ENCODE peak calls at places on chromosomes 4 and X, in eight cellular contexts. X, D, M, Q, R, Z, U and F are unnamed samples. For H3K4me1, the result is how much of the 10 kb centered on the place peaks cover.

GRCh38 chrX:1561164-1561563 is 24.2 kb upstream of the P2RY8 start:
- DNase-seq in X (no peak), D (no peak), M (no peak), Q (no peak), R (no peak), Z (no peak), U (no peak), F (no peak)

GRCh38 chr4:56272946-56273728 is 114.2 kb downstream of the AASDH start:
- DNase-seq in X (no peak), D (no peak), M (no peak), Q (no peak), R (no peak), Z (no peak), U (no peak), F (no peak)

GRCh38 chr4:156255608-156256007 is 301.9 kb upstream of the CTSO start:
- DNase-seq in X (no peak), D (no peak), M (no peak), Q (no peak), R (no peak), Z (no peak), U (no peak), F (no peak)

GRCh38 chrX:33721927-33722326 is 410.2 kb downstream of the FAM47A start:
- DNase-seq in X (no peak), D (no peak), M (no peak), Q (no peak), R (no peak), Z (no peak), U (no peak), F (no peak)

GRCh38 chr4:185695743-185696142 is 116.3 kb downstream of the SORBS2 start:
- DNase-seq in X (no peak), D (no peak), M (no peak), Q (no peak), R (no peak), Z (no peak), U (no peak), F (no peak)

GRCh38 chr4:39029752-39030694 is 2.2 kb downstream of the TMEM156 start:
- DNase-seq in X (no peak), D (no peak), M (no peak), Q (peak), R (no peak), Z (no peak), U (no peak), F (no peak)

GRCh38 chrX:135973025-135973547 is 702 bp downstream of the MMGT1 start:
- DNase-seq in X (peak), D (no peak), M (no peak), Q (no peak), R (no peak), Z (no peak), U (no peak), F (peak)

GRCh38 chr4:2303121-2303685 is 41.3 kb upstream of the MXD4 start:
- DNase-seq in X (no peak), D (no peak), M (peak), Q (no peak), R (no peak), Z (no peak), U (no peak), F (no peak)

GRCh38 chr4:110418641-110419040 is 57.3 kb upstream of the ENPEP start:
- DNase-seq in X (peak), D (peak), M (no peak), Q (no peak), R (no peak), Z (no peak), U (no peak), F (no peak)

GRCh38 chrX:18575744-18576143 is 96.2 kb downstream of the RS1 start:
- DNase-seq in X (no peak), D (no peak), M (no peak), Q (no peak), R (no peak), Z (no peak), U (no peak), F (no peak)
- TF ChIP-seq EP300 in X (no peak), D (no peak), M (no peak), Q (no peak), R (no peak), Z (no peak), U (no peak), F (no peak)

GRCh38 chr4:168614316-168615057 is 117.6 kb downstream of the PALLD start:
- DNase-seq in X (no peak), D (no peak), M (no peak), Q (no peak), R (no peak), Z (no peak), U (no peak), F (no peak)
- H3K27ac ChIP-seq in X (no peak), D (no peak), M (no peak), Q (no peak), R (no peak), Z (peak), U (no peak), F (no peak)

DNA sequence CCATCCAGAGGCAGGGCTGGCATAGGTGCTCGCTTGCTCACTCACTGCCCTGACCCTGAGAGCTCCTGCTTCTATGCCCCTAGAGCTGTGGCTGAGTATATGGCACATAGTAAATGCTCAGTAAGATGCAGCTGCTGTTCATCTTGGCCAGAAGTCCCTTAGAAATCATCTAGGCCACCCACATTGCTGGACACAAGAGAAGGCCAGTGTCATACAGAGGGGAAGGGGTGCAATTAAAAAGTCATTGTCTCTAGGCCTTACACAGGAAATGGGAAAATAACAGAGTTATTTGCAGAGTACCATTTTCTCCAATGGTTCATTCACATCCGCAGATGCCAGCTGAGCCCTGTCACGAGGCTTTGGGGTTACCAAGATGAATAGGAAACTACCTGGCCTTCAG is 88.8 kb downstream of the MAMLD1 start:
- DNase-seq in X (no peak), D (no peak), M (no peak), Q (no peak), R (no peak), Z (no peak), U (no peak), F (no peak)
- H3K4me1 ChIP-seq in X (under half), D (under half), M (under half), Q (under half), R (under half), Z (under half), U (under half), F (under half)

DNA sequence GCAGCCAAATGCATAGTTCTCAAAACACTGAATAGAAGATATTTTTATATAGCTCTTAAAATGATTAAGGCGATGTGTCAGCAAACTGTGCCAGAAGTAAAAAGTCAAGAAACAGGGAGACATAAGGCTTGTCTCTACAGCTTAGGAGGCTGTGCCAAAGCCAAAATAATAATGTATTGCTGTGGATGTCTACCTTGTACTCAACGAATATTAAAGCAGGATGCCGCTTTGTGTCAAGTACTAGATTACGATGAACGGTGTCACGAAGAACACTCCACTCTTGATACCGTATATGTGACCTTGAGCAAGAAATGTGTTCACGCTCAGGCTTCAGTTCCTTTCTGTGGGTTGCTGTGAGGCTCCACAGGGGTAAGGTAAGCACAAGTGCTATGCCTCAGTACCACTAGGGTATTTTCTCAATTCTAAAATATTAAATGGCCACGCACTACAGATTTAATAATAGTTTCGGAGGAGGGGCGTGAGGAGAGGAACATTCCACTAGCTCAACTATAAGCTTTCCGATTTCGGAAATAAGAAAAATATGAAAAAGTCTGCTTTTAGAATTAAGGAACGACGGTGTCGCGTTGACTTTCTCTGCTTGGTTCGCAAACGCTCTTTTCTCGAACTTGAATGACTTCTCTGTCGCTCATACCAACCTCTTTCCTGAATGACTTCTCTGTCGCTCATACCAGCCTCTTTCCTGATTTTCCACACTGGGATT is 679 bp upstream of the SCOC start:
- DNase-seq in X (peak), D (no peak), M (no peak), Q (peak), R (peak), Z (peak), U (no peak), F (no peak)
- TF ChIP-seq EP300 in X (no peak), D (no peak), M (no peak), Q (no peak), R (no peak), Z (no peak), U (no peak), F (peak)

GRCh38 chrX:71151366-71151765 is 6.7 kb downstream of the NLGN3 start:
- DNase-seq in X (no peak), D (no peak), M (no peak), Q (no peak), R (no peak), Z (no peak), U (no peak), F (no peak)
- H3K27ac ChIP-seq in X (no peak), D (no peak), M (no peak), Q (no peak), R (no peak), Z (no peak), U (no peak), F (no peak)

GRCh38 chrX:69137911-69138310 is 27.3 kb downstream of the PJA1 start:
- DNase-seq in X (no peak), D (no peak), M (no peak), Q (no peak), R (no peak), Z (no peak), U (no peak), F (peak)
- H3K4me1 ChIP-seq in X (under half), D (under half), M (under half), Q (under half), R (under half), Z (under half), U (half or more), F (under half)

GRCh38 chrX:148495156-148495555 is 5.3 kb upstream of the AFF2 start:
- DNase-seq in X (no peak), D (no peak), M (no peak), Q (no peak), R (no peak), Z (no peak), U (no peak), F (no peak)

GRCh38 chrX:148499638-148500427 is 584 bp upstream of the AFF2 start:
- DNase-seq in X (no peak), D (no peak), M (no peak), Q (no peak), R (no peak), Z (no peak), U (no peak), F (peak)

GRCh38 chrX:148500428-148501120 is at the start of gene AFF2:
- DNase-seq in X (no peak), D (no peak), M (no peak), Q (no peak), R (no peak), Z (peak), U (no peak), F (peak)

GRCh38 chrX:148501121-148502066 is 977 bp downstream of the AFF2 start:
- DNase-seq in X (no peak), D (no peak), M (no peak), Q (no peak), R (no peak), Z (peak), U (no peak), F (peak)

DNA sequence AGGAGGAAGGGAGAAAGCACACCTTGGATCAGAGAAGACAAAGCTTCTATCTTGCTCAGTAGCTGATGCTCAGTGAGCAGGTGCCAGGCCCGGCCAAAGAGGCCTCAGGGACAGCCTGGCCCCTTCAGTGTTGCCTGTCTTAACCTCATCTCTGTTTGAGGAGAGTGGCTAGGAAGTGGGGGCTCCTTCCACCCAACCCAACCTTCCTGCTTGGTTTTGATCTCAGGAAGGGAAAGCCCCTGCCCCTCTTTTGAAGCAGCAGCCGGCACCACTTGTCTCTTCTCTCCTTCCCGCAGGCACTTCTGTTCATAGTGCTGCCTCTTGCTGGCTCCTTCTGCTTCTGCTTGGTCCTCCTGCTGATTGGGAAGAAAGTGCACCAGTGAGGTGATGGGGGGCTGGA is 2.4 kb upstream of the AFF2 start:
- DNase-seq in X (no peak), D (no peak), M (no peak), Q (no peak), R (no peak), Z (no peak), U (no peak), F (no peak)
- TF ChIP-seq EP300 in X (no peak), D (no peak), M (no peak), Q (no peak), R (no peak), Z (no peak), U (no peak), F (no peak)

GRCh38 chr4:176778063-176778462 is 14.7 kb downstream of the VEGFC start:
- DNase-seq in X (no peak), D (no peak), M (no peak), Q (no peak), R (no peak), Z (no peak), U (no peak), F (no peak)

GRCh38 chr4:176778491-176778890 is 14.2 kb downstream of the VEGFC start:
- DNase-seq in X (no peak), D (no peak), M (no peak), Q (no peak), R (no peak), Z (no peak), U (no peak), F (no peak)

GRCh38 chr4:176775326-176775725 is 17.4 kb downstream of the VEGFC start:
- DNase-seq in X (no peak), D (no peak), M (no peak), Q (no peak), R (no peak), Z (no peak), U (no peak), F (no peak)

GRCh38 chr4:176779421-176779820 is 13.3 kb downstream of the VEGFC start:
- DNase-seq in X (no peak), D (no peak), M (no peak), Q (no peak), R (no peak), Z (no peak), U (no peak), F (no peak)

DNA sequence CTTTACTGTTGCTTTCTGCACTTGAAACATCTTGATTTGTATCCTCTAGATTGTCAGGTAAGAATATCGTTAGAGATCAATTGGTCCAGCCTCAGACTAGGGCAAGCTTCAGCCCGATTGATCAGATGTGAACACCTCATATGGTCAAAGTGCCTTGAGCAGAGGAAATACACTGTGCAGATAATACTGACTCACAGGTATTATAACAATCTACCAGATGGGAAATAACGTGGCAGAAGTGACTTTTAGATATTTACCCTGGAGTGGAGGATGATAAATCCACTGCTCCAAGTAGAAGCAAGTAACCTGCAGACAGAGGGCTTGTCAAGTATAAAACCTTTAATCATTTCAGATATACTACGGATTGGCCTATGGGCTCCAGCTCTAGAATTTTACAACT is 17.9 kb downstream of the VEGFC start:
- DNase-seq in X (no peak), D (no peak), M (no peak), Q (no peak), R (no peak), Z (no peak), U (no peak), F (no peak)
- H3K27ac ChIP-seq in X (no peak), D (no peak), M (no peak), Q (no peak), R (no peak), Z (peak), U (no peak), F (no peak)

GRCh38 chrX:63744850-63745249 is 40.2 kb downstream of the ARHGEF9 start:
- DNase-seq in X (no peak), D (no peak), M (no peak), Q (no peak), R (no peak), Z (peak), U (no peak), F (no peak)

GRCh38 chrX:63743596-63743995 is 41.4 kb downstream of the ARHGEF9 start:
- DNase-seq in X (no peak), D (no peak), M (no peak), Q (no peak), R (no peak), Z (no peak), U (no peak), F (no peak)

GRCh38 chrX:63746715-63747114 is 38.3 kb downstream of the ARHGEF9 start:
- DNase-seq in X (no peak), D (no peak), M (no peak), Q (no peak), R (no peak), Z (no peak), U (no peak), F (no peak)

GRCh38 chrX:63747331-63747730 is 37.7 kb downstream of the ARHGEF9 start:
- DNase-seq in X (no peak), D (no peak), M (no peak), Q (no peak), R (no peak), Z (no peak), U (no peak), F (no peak)

DNA sequence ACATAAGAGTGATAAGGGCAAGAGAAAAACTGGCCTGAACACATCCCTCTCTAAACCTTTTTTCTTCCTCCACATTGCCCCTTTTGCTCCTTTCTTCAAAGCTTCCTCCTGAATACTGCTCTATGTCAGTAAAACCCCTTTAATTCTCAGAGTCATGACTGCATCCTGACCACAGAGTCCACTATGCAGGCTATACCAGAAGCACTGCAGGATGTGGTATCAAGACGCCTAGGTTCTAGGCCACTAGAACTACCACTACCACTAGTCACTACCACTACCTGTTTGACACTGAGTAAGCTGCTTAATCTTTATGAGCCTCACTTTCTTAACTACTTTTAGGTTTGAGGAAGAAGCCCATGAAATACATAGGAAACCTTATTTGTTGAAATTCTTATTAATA is 38.7 kb downstream of the ARHGEF9 start:
- DNase-seq in X (no peak), D (no peak), M (no peak), Q (no peak), R (no peak), Z (no peak), U (no peak), F (no peak)
- H3K4me1 ChIP-seq in X (under half), D (under half), M (under half), Q (under half), R (under half), Z (under half), U (under half), F (under half)